ENCODE peak calls at places on chromosome 4, in seven cellular contexts. A, L, O, F, P, G and K are unnamed samples.

GRCh38 chr4:139455187-139455586 is 1.3 kb downstream of the RAB33B start:
- DNase-seq in A (no peak), P (no peak), O (no peak), F (no peak), L (no peak), G (no peak), K (no peak)

GRCh38 chr4:188780686-188781085 is 641.4 kb downstream of the TRIML1 start:
- DNase-seq in O (no peak), A (no peak), F (no peak), P (no peak), G (no peak), L (no peak), K (no peak)

GRCh38 chr4:183349673-183350072 is 27.4 kb upstream of the CLDN24 start:
- DNase-seq in G (no peak), A (no peak), O (no peak), F (no peak), P (no peak), L (no peak), K (no peak)

GRCh38 chr4:8913858-8914460 is 42.3 kb upstream of the HMX1 start:
- DNase-seq in P (no peak), O (no peak), A (no peak), G (no peak), L (no peak), F (no peak), K (no peak)

GRCh38 chr4:153019906-153020305 is 83.8 kb downstream of the FHDC1 start:
- DNase-seq in O (no peak), G (no peak), F (no peak), A (no peak), P (no peak), L (no peak), K (no peak)

GRCh38 chr4:107893171-107894137 is 37.9 kb upstream of the CYP2U1 start:
- DNase-seq in P (no peak), F (no peak), G (no peak), O (no peak), L (no peak), A (no peak), K (no peak)

GRCh38 chr4:136865591-136865990 is 666.7 kb downstream of the PCDH18 start:
- DNase-seq in O (no peak), L (no peak), P (no peak), F (no peak), A (no peak), G (no peak), K (no peak)

GRCh38 chr4:1667273-1667672 is 16.8 kb downstream of the FAM53A start:
- DNase-seq in A (no peak), O (no peak), F (no peak), L (no peak), G (no peak), P (no peak), K (no peak)

GRCh38 chr4:91267543-91267942 is 1036.2 kb upstream of the GRID2 start:
- DNase-seq in G (no peak), L (no peak), P (no peak), O (no peak), F (no peak), A (no peak), K (no peak)

GRCh38 chr4:142369141-142369540 is 477.0 kb downstream of the INPP4B start:
- DNase-seq in P (no peak), G (no peak), O (no peak), F (no peak), L (no peak), A (no peak), K (no peak)

GRCh38 chr4:8005814-8006215 is 66.2 kb upstream of the AFAP1 start:
- DNase-seq in F (no peak), O (no peak), P (no peak), A (no peak), L (no peak), G (no peak), K (no peak)

GRCh38 chr4:183757105-183757504 is 98.0 kb downstream of the TRAPPC11 start:
- DNase-seq in G (no peak), P (no peak), L (no peak), A (no peak), F (no peak), O (no peak), K (no peak)

GRCh38 chr4:59122626-59123025 is 2012.4 kb upstream of the IGFBP7 start:
- DNase-seq in O (no peak), F (no peak), P (no peak), A (no peak), G (no peak), L (no peak), K (no peak)

GRCh38 chr4:119587796-119588195 is 40.8 kb downstream of the PDE5A start:
- DNase-seq in O (no peak), A (no peak), P (no peak), F (no peak), G (no peak), L (no peak), K (no peak)

GRCh38 chr4:8699479-8700145 is 107.0 kb downstream of the CPZ start:
- DNase-seq in O (no peak), F (no peak), A (no peak), G (no peak), L (no peak), P (no peak), K (no peak)

GRCh38 chr4:48375651-48376291 is 34.4 kb downstream of the SLAIN2 start:
- DNase-seq in A (no peak), F (no peak), P (no peak), O (no peak), L (no peak), G (peak), K (no peak)

GRCh38 chr4:174563399-174563798 is 41.1 kb upstream of the HPGD start:
- DNase-seq in G (no peak), L (no peak), F (no peak), P (no peak), O (no peak), A (no peak), K (no peak)

GRCh38 chr4:10684631-10685030 is at the start of gene CLNK:
- DNase-seq in O (no peak), L (no peak), A (no peak), P (no peak), G (no peak), F (no peak), K (no peak)

GRCh38 chr4:189090174-189090814 is 850.4 kb upstream of the FRG1 start:
- DNase-seq in P (no peak), F (no peak), O (no peak), A (no peak), G (peak), L (no peak), K (no peak)

GRCh38 chr4:71004281-71004851 is 10.9 kb downstream of the DCK start:
- DNase-seq in L (no peak), G (no peak), A (peak), O (peak), P (peak), F (no peak), K (no peak)

GRCh38 chr4:181597766-181598165 is 645.4 kb upstream of the TENM3 start:
- DNase-seq in O (no peak), L (no peak), F (no peak), A (no peak), G (no peak), P (no peak), K (no peak)

GRCh38 chr4:109560687-109561452 is 824 bp downstream of the MCUB start:
- DNase-seq in G (no peak), O (peak), F (peak), L (no peak), A (peak), P (peak), K (peak)

GRCh38 chr4:158350161-158350560 is 139.9 kb downstream of the TMEM144 start:
- DNase-seq in O (no peak), L (no peak), G (no peak), F (no peak), A (no peak), P (no peak), K (no peak)

GRCh38 chr4:48787031-48787430 is 7.0 kb upstream of the FRYL start:
- DNase-seq in O (no peak), L (no peak), G (no peak), P (no peak), F (no peak), A (no peak), K (no peak)

GRCh38 chr4:88040707-88041106 is 33.3 kb downstream of the PKD2 start:
- DNase-seq in O (no peak), G (no peak), A (no peak), P (no peak), L (no peak), F (no peak), K (no peak)

GRCh38 chr4:181541396-181541795 is 701.8 kb upstream of the TENM3 start:
- DNase-seq in A (no peak), P (no peak), O (no peak), L (no peak), F (no peak), G (no peak), K (no peak)

GRCh38 chr4:80335554-80336358 is at the start of gene CFAP299:
- DNase-seq in O (peak), P (peak), G (peak), F (peak), A (peak), L (peak), K (peak)

GRCh38 chr4:176971576-176972105 is 178.9 kb upstream of the VEGFC start:
- DNase-seq in A (no peak), P (no peak), L (no peak), O (no peak), F (no peak), G (no peak), K (no peak)

GRCh38 chr4:8525383-8526120 is 54.6 kb upstream of the GPR78 start:
- DNase-seq in P (no peak), A (no peak), O (no peak), L (no peak), F (no peak), G (no peak), K (peak)

GRCh38 chr4:57061395-57061794 is 48.8 kb downstream of the IGFBP7 start:
- DNase-seq in O (no peak), F (no peak), G (no peak), P (no peak), A (no peak), L (no peak), K (no peak)